ENCODE peak calls at places on chromosomes 13 and 19, in four cellular contexts. M is right atrium auricular region, L is GM23338, Y is breast epithelium. A is an unnamed sample. For H3K4me1, the result is how much of the 10 kb centered on the place peaks cover.

GRCh38 chr19:29075149-29075548 is 137.8 kb downstream of the UQCRFS1 start:
- DNase-seq in Y (no peak), L (no peak), M (no peak), A (no peak)

GRCh38 chr13:30792257-30793000 is 57.1 kb downstream of the ALOX5AP start:
- DNase-seq in M (peak), Y (peak), L (peak), A (no peak)

GRCh38 chr13:75901509-75901908 is 265.4 kb downstream of the LMO7 start:
- DNase-seq in M (no peak), L (no peak), Y (no peak), A (no peak)

GRCh38 chr19:35223856-35224505 is 4.6 kb downstream of the FAM187B start:
- DNase-seq in M (peak), Y (no peak), L (no peak), A (no peak)

GRCh38 chr13:100363874-100364273 is 224.7 kb downstream of the GGACT start:
- DNase-seq in Y (no peak), M (no peak), L (no peak), A (no peak)

GRCh38 chr13:48494874-48495273 is 38.0 kb downstream of the RCBTB2 start:
- DNase-seq in Y (no peak), M (no peak), L (no peak), A (no peak)

GRCh38 chr19:1851581-1852293 is 3.5 kb upstream of the REXO1 start:
- DNase-seq in L (peak), M (no peak), Y (no peak), A (peak)

GRCh38 chr13:27878274-27878673 is 41.5 kb upstream of the PDX1 start:
- DNase-seq in M (no peak), L (no peak), Y (no peak), A (no peak)

GRCh38 chr19:17470204-17470841 is at the start of gene SLC27A1:
- DNase-seq in L (peak), M (peak), Y (peak), A (peak)

GRCh38 chr19:46915386-46915785 is 54.6 kb downstream of the ARHGAP35 start:
- DNase-seq in L (no peak), Y (no peak), M (no peak), A (no peak)

GRCh38 chr19:46916971-46917370 is 56.2 kb downstream of the ARHGAP35 start:
- DNase-seq in L (no peak), Y (no peak), M (no peak), A (no peak)

GRCh38 chr19:46913198-46913851 is 52.5 kb downstream of the ARHGAP35 start:
- DNase-seq in L (no peak), M (no peak), Y (no peak), A (no peak)

GRCh38 chr19:46911456-46911855 is 50.7 kb downstream of the ARHGAP35 start:
- DNase-seq in Y (no peak), L (no peak), M (no peak), A (no peak)

GRCh38 chr19:46913852-46914430 is 53.1 kb downstream of the ARHGAP35 start:
- DNase-seq in M (no peak), L (no peak), Y (no peak), A (no peak)
- H3K4me1 ChIP-seq in M (under half), L (under half), Y (under half), A (under half)

GRCh38 chr13:32032780-32033179 is 1.2 kb downstream of the FRY start:
- DNase-seq in Y (no peak), L (no peak), M (no peak), A (no peak)
- H3K4me3 ChIP-seq in Y (no peak), L (no peak), M (no peak), A (no peak)

DNA sequence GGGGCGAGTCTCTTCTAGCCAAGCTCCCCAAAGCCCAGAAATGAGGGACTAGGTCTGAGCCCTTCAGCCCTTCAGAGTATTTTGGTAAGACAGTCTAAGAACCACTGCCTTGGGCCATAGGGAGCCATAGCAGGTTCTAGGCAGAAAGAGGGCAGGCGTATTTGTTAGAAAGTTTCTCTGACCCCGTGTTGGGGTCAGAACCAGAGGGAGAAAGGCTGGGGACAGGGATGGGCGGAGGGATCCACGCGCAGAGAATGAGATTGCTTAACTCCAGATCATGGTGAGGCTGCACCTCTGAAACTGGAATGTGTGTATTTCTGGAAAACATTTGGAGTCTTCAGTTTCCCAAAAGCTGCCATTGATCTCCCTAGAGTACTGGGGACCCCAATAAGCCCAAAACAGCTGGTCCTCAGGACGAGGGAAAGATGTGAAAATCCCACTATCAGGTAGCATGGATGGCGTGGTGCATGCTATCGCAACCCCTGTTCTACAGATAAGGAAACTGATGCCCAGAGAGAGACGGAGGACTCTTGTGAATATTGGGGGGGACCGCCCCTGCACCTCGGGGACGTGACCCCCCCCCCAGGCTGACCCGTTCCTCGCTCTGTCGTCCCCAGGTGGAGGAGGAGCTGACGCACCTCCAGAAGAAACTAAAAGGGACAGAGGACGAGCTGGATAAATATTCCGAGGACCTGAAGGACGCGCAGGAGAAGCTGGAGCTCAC is 703 bp upstream of the TPM4 start:
- DNase-seq in M (no peak), Y (no peak), L (no peak), A (no peak)
- H3K4me1 ChIP-seq in M (under half), Y (under half), L (under half), A (half or more)

GRCh38 chr19:39147480-39147879 is 21.9 kb downstream of the PAK4 start:
- DNase-seq in M (no peak), L (no peak), Y (no peak), A (no peak)
- H3K4me3 ChIP-seq in M (no peak), L (peak), Y (no peak), A (no peak)

DNA sequence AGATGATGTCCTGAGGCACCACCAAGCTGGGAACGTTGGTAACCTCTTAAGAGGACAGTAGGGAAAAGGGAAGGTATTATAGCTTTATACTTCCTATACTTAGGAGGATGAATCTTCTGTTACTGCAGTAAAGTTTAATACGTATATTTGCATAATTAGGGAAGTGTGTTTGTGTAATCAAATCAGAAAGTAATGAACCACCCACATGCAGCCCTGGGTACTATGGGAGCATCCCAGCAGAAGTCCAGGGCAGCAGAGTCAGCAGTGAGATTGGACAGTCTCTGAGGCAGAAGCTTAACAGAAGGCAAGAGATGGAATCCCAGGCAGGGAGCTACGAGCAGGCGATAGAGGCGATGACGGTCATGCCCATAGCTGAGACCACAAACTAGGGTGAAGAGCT is 12.5 kb downstream of the SAFB start:
- DNase-seq in L (no peak), Y (no peak), M (no peak), A (no peak)
- H3K4me1 ChIP-seq in L (under half), Y (under half), M (under half), A (under half)

GRCh38 chr13:42880241-42880640 is 98.9 kb downstream of the FAM216B start:
- DNase-seq in L (no peak), Y (no peak), M (no peak), A (no peak)
- H3K4me3 ChIP-seq in L (no peak), Y (no peak), M (no peak), A (no peak)

A was measured in CD8-positive, alpha-beta memory T cell.